ENCODE peak calls at places on chromosomes 4 and X, in nine cellular contexts. One of them, this sample, is unnamed. For H3K4me1, the result is how much of the 10 kb centered on the place peaks cover.

GRCh38 chrX:84168574-84168973 is 19.4 kb downstream of the RPS6KA6 start:
- DNase-seq in breast epithelium: no peak
- DNase-seq in transverse colon: no peak
- DNase-seq in sigmoid colon: no peak
- DNase-seq in gastrocnemius medialis: no peak
- DNase-seq in heart left ventricle: no peak
- DNase-seq in H1: no peak
- DNase-seq in right lobe of liver: no peak
- DNase-seq in esophagus squamous epithelium: no peak
- DNase-seq in this sample: no peak

GRCh38 chr4:25113915-25114904 is 46.0 kb downstream of the SEPSECS start:
- DNase-seq in breast epithelium: no peak
- DNase-seq in transverse colon: no peak
- DNase-seq in sigmoid colon: no peak
- DNase-seq in gastrocnemius medialis: no peak
- DNase-seq in heart left ventricle: no peak
- DNase-seq in H1: no peak
- DNase-seq in right lobe of liver: no peak
- DNase-seq in esophagus squamous epithelium: no peak
- DNase-seq in this sample: peak

GRCh38 chr4:21768349-21769310 is 179.9 kb downstream of the KCNIP4 start:
- DNase-seq in breast epithelium: no peak
- DNase-seq in transverse colon: no peak
- DNase-seq in sigmoid colon: no peak
- DNase-seq in gastrocnemius medialis: no peak
- DNase-seq in heart left ventricle: no peak
- DNase-seq in H1: no peak
- DNase-seq in right lobe of liver: no peak
- DNase-seq in esophagus squamous epithelium: no peak
- DNase-seq in this sample: peak

GRCh38 chr4:153922148-153922547 is 133.3 kb upstream of the SFRP2 start:
- DNase-seq in breast epithelium: no peak
- DNase-seq in transverse colon: no peak
- DNase-seq in sigmoid colon: no peak
- DNase-seq in gastrocnemius medialis: no peak
- DNase-seq in heart left ventricle: no peak
- DNase-seq in H1: no peak
- DNase-seq in right lobe of liver: no peak
- DNase-seq in esophagus squamous epithelium: no peak
- DNase-seq in this sample: no peak

GRCh38 chrX:17788956-17789562 is 51.8 kb downstream of the SCML1 start:
- DNase-seq in breast epithelium: no peak
- DNase-seq in transverse colon: no peak
- DNase-seq in sigmoid colon: no peak
- DNase-seq in gastrocnemius medialis: no peak
- DNase-seq in heart left ventricle: no peak
- DNase-seq in H1: no peak
- DNase-seq in right lobe of liver: no peak
- DNase-seq in esophagus squamous epithelium: no peak
- DNase-seq in this sample: no peak

GRCh38 chr4:53119685-53120084 is 246.2 kb downstream of the SCFD2 start:
- DNase-seq in breast epithelium: peak
- DNase-seq in transverse colon: no peak
- DNase-seq in sigmoid colon: no peak
- DNase-seq in gastrocnemius medialis: no peak
- DNase-seq in heart left ventricle: no peak
- DNase-seq in H1: no peak
- DNase-seq in right lobe of liver: no peak
- DNase-seq in esophagus squamous epithelium: no peak
- DNase-seq in this sample: peak

GRCh38 chrX:110745288-110745687 is 50.3 kb downstream of the CHRDL1 start:
- DNase-seq in breast epithelium: no peak
- DNase-seq in transverse colon: no peak
- DNase-seq in sigmoid colon: no peak
- DNase-seq in gastrocnemius medialis: no peak
- DNase-seq in heart left ventricle: no peak
- DNase-seq in H1: no peak
- DNase-seq in right lobe of liver: no peak
- DNase-seq in esophagus squamous epithelium: no peak
- DNase-seq in this sample: no peak

GRCh38 chr4:656651-657337 is 17.3 kb downstream of the ATP5ME start:
- DNase-seq in breast epithelium: no peak
- DNase-seq in transverse colon: no peak
- DNase-seq in sigmoid colon: no peak
- DNase-seq in gastrocnemius medialis: no peak
- DNase-seq in heart left ventricle: peak
- DNase-seq in H1: no peak
- DNase-seq in right lobe of liver: no peak
- DNase-seq in esophagus squamous epithelium: no peak
- DNase-seq in this sample: no peak

GRCh38 chr4:23888421-23889319 is 1.2 kb downstream of the PPARGC1A start:
- DNase-seq in breast epithelium: no peak
- DNase-seq in transverse colon: no peak
- DNase-seq in sigmoid colon: peak
- DNase-seq in gastrocnemius medialis: peak
- DNase-seq in heart left ventricle: peak
- DNase-seq in H1: no peak
- DNase-seq in right lobe of liver: peak
- DNase-seq in esophagus squamous epithelium: no peak
- DNase-seq in this sample: peak

GRCh38 chr4:55765070-55765469 is 54.5 kb upstream of the EXOC1L start:
- DNase-seq in breast epithelium: no peak
- DNase-seq in transverse colon: no peak
- DNase-seq in sigmoid colon: no peak
- DNase-seq in gastrocnemius medialis: no peak
- DNase-seq in heart left ventricle: no peak
- DNase-seq in H1: no peak
- DNase-seq in right lobe of liver: no peak
- DNase-seq in esophagus squamous epithelium: no peak
- DNase-seq in this sample: no peak

GRCh38 chrX:119682019-119682989 is 10.7 kb downstream of the SEPTIN6 start:
- DNase-seq in breast epithelium: no peak
- DNase-seq in transverse colon: no peak
- DNase-seq in sigmoid colon: no peak
- DNase-seq in gastrocnemius medialis: no peak
- DNase-seq in heart left ventricle: no peak
- DNase-seq in H1: no peak
- DNase-seq in right lobe of liver: no peak
- DNase-seq in esophagus squamous epithelium: no peak
- DNase-seq in this sample: no peak

GRCh38 chr4:15755321-15755750 is 22.8 kb upstream of the CD38 start:
- DNase-seq in breast epithelium: no peak
- DNase-seq in transverse colon: no peak
- DNase-seq in sigmoid colon: no peak
- DNase-seq in gastrocnemius medialis: no peak
- DNase-seq in heart left ventricle: no peak
- DNase-seq in H1: no peak
- DNase-seq in right lobe of liver: no peak
- DNase-seq in esophagus squamous epithelium: no peak
- DNase-seq in this sample: no peak

GRCh38 chrX:17474892-17475291 is 99.9 kb downstream of the NHS start:
- DNase-seq in breast epithelium: no peak
- DNase-seq in transverse colon: no peak
- DNase-seq in sigmoid colon: no peak
- DNase-seq in gastrocnemius medialis: no peak
- DNase-seq in heart left ventricle: no peak
- DNase-seq in H1: no peak
- DNase-seq in right lobe of liver: no peak
- DNase-seq in esophagus squamous epithelium: no peak
- DNase-seq in this sample: peak

GRCh38 chrX:8629871-8630270 is 102.1 kb downstream of the ANOS1 start:
- DNase-seq in breast epithelium: no peak
- DNase-seq in transverse colon: no peak
- DNase-seq in sigmoid colon: no peak
- DNase-seq in gastrocnemius medialis: no peak
- DNase-seq in heart left ventricle: no peak
- DNase-seq in H1: no peak
- DNase-seq in right lobe of liver: no peak
- DNase-seq in esophagus squamous epithelium: no peak
- DNase-seq in this sample: no peak

GRCh38 chr4:126223784-126224407 is 909.1 kb downstream of the FAT4 start:
- DNase-seq in breast epithelium: no peak
- DNase-seq in transverse colon: no peak
- DNase-seq in sigmoid colon: no peak
- DNase-seq in gastrocnemius medialis: no peak
- DNase-seq in heart left ventricle: no peak
- DNase-seq in H1: no peak
- DNase-seq in right lobe of liver: no peak
- DNase-seq in esophagus squamous epithelium: no peak
- DNase-seq in this sample: no peak

DNA sequence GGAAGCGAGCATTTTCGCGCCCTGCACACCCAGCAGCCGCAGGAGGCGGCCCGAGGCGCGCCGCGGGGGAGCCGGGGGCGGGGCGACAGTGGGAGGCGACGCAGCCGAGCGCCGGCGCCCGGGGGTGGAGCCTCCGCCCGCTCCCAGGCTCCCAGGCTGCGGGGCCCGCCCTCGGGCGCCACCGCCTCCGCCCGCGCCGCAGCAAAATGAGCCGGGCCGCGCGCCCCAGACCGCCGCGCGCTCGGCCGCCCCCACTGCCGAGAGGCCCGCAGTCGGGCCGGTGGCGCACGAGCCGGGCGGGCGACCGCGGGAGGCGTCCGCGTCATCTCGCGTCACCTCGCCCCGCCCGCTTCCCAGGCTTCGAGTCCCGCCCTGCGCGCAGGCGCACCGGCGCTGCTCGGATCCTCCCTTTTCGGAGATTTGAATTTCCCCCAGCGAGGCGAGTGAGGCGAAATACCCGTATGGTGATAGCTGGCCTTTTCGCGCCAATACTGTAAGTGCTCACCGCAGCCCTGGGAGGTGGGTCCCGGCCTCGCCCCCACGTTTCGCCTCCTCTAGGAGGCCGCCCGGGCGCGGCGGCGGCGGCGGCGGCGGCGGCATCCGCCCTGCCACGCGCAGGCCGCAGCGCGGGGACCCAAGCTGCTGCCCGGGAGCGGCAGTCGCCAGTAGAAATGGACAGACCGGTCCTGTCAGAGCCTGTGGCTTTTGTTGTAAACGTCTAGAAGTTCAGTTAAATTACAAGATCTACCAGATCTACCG is at the start of gene TMEM187:
- DNase-seq in breast epithelium: peak
- DNase-seq in transverse colon: peak
- DNase-seq in sigmoid colon: peak
- DNase-seq in gastrocnemius medialis: peak
- DNase-seq in heart left ventricle: peak
- DNase-seq in H1: no peak
- DNase-seq in right lobe of liver: peak
- DNase-seq in esophagus squamous epithelium: no peak
- DNase-seq in this sample: peak
- TF ChIP-seq POLR2A in breast epithelium: peak
- TF ChIP-seq POLR2A in transverse colon: no peak
- TF ChIP-seq POLR2A in sigmoid colon: no peak
- TF ChIP-seq POLR2A in gastrocnemius medialis: peak
- TF ChIP-seq POLR2A in heart left ventricle: no peak
- TF ChIP-seq POLR2A in H1: no peak
- TF ChIP-seq POLR2A in right lobe of liver: peak
- TF ChIP-seq POLR2A in esophagus squamous epithelium: no peak
- TF ChIP-seq POLR2A in this sample: peak

GRCh38 chr4:157514711-157515110 is 294.2 kb downstream of the GRIA2 start:
- DNase-seq in breast epithelium: no peak
- DNase-seq in transverse colon: no peak
- DNase-seq in sigmoid colon: no peak
- DNase-seq in gastrocnemius medialis: no peak
- DNase-seq in heart left ventricle: no peak
- DNase-seq in H1: peak
- DNase-seq in right lobe of liver: no peak
- DNase-seq in esophagus squamous epithelium: no peak
- DNase-seq in this sample: no peak
- TF ChIP-seq CTCF in breast epithelium: no peak
- TF ChIP-seq CTCF in transverse colon: no peak
- TF ChIP-seq CTCF in sigmoid colon: no peak
- TF ChIP-seq CTCF in gastrocnemius medialis: no peak
- TF ChIP-seq CTCF in heart left ventricle: no peak
- TF ChIP-seq CTCF in H1: peak
- TF ChIP-seq CTCF in right lobe of liver: peak
- TF ChIP-seq CTCF in esophagus squamous epithelium: no peak
- TF ChIP-seq CTCF in this sample: peak

DNA sequence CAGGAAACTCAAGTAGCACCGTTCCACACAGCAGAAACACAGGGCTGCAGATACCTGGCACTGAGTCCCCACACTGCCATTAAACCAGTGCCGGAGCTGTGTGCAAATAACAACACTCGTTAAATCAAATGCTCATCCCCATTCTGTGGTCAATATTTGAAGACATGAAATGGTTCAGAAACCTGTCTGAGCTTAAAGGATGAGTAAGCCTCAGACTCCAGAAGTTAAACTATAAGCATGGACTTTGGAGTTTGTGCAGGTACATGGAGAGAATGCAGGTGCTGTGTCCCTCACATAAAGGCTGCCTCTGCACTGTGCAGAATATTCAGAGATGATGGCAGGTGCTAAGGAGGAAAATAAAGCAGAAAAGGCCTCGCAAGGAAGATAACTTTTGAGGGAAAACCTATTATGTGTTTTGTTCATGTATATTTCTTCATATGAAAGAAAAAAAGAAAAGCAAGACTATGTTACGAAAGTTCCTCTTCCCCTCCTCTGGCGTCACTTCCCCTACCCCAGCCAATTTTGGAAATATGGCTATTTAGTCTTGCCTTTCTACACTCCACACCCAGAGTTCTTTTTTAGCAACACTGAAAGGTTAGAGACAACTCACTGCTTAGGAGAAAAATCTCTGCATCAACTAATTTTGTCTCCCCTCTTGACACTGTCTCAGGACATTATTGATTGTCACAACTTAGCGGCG is 4.6 kb downstream of the MPP1 start:
- DNase-seq in breast epithelium: no peak
- DNase-seq in transverse colon: no peak
- DNase-seq in sigmoid colon: no peak
- DNase-seq in gastrocnemius medialis: no peak
- DNase-seq in heart left ventricle: no peak
- DNase-seq in H1: no peak
- DNase-seq in right lobe of liver: no peak
- DNase-seq in esophagus squamous epithelium: no peak
- DNase-seq in this sample: peak
- H3K4me1 ChIP-seq in breast epithelium: under half
- H3K4me1 ChIP-seq in transverse colon: under half
- H3K4me1 ChIP-seq in sigmoid colon: under half
- H3K4me1 ChIP-seq in gastrocnemius medialis: under half
- H3K4me1 ChIP-seq in heart left ventricle: under half
- H3K4me1 ChIP-seq in H1: under half
- H3K4me1 ChIP-seq in right lobe of liver: under half
- H3K4me1 ChIP-seq in esophagus squamous epithelium: under half
- H3K4me1 ChIP-seq in this sample: under half

DNA sequence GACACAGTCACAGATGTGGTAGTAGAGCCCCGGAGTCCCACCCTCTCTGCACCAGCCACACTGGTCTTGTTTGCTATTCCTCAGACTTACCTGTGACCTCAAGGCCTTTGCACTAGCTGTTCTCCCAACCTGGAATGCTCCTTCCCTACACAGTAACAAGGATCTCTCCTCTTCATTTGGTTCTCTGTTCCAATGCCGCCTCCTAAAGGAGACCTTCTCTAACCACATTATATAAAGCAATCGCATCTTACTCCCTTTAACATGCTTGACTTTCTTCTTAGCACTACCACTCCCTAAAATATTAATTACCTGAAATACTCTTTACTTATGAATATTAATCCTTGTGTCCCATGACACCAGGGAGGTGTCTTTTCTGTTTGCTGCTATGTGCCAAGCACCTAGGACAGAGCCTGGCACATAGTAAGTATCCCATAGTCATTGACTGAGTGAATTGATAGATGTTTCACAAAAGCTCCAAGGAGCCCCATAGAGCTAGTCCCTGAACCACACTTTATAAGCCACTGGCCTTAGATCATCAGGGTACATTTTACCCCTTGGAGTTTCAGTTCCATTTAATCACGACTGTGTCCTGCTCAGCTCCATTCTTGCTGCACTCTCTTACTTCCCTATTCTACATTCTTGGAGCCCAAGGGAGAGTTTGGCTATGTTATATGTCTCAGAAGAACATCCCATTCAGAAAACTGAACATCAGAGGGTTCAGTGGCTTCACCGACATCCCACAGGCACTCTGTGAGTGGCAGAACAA is 312.7 kb downstream of the RAB28 start:
- DNase-seq in breast epithelium: no peak
- DNase-seq in transverse colon: no peak
- DNase-seq in sigmoid colon: no peak
- DNase-seq in gastrocnemius medialis: no peak
- DNase-seq in heart left ventricle: no peak
- DNase-seq in H1: no peak
- DNase-seq in right lobe of liver: no peak
- DNase-seq in esophagus squamous epithelium: no peak
- DNase-seq in this sample: no peak
- TF ChIP-seq POLR2A in breast epithelium: no peak
- TF ChIP-seq POLR2A in transverse colon: no peak
- TF ChIP-seq POLR2A in sigmoid colon: no peak
- TF ChIP-seq POLR2A in gastrocnemius medialis: no peak
- TF ChIP-seq POLR2A in heart left ventricle: no peak
- TF ChIP-seq POLR2A in H1: no peak
- TF ChIP-seq POLR2A in right lobe of liver: no peak
- TF ChIP-seq POLR2A in esophagus squamous epithelium: no peak
- TF ChIP-seq POLR2A in this sample: no peak

This sample was measured in adrenal gland.